ENCODE peak calls at places on chromosomes 3 and 15, in four cellular contexts. L, F, K and Z are unnamed samples.

GRCh38 chr3:25910997-25911396 is 121.1 kb downstream of the OXSM start:
- DNase-seq in L (peak), K (no peak), F (no peak), Z (peak)

GRCh38 chr3:49295489-49296058 is 18.5 kb upstream of the C3orf62 start:
- DNase-seq in K (no peak), L (peak), F (no peak), Z (peak)

GRCh38 chr15:67796728-67797127 is 28.6 kb upstream of the SKOR1 start:
- DNase-seq in L (no peak), K (no peak), F (no peak), Z (no peak)

GRCh38 chr3:188664795-188665194 is 507.0 kb upstream of the TPRG1 start:
- DNase-seq in K (no peak), F (no peak), L (peak), Z (peak)

GRCh38 chr15:92725171-92725570 is 69.6 kb upstream of the FAM174B start:
- DNase-seq in F (no peak), L (no peak), K (no peak), Z (peak)

GRCh38 chr3:76039431-76039830 is 254.1 kb upstream of the ZNF717 start:
- DNase-seq in L (no peak), K (no peak), F (no peak), Z (no peak)

GRCh38 chr3:155292133-155292532 is 1.4 kb downstream of the STRIT1 start:
- DNase-seq in F (no peak), L (no peak), K (no peak), Z (no peak)

GRCh38 chr3:10646531-10647335 is 141.3 kb upstream of the ATP2B2 start:
- DNase-seq in L (no peak), K (no peak), F (no peak), Z (no peak)

GRCh38 chr3:179227349-179227748 is 23.6 kb downstream of the KCNMB3 start:
- DNase-seq in L (peak), F (no peak), K (no peak), Z (no peak)

GRCh38 chr15:97691799-97692198 is 268.7 kb upstream of the ARRDC4 start:
- DNase-seq in L (no peak), K (no peak), F (no peak), Z (no peak)

GRCh38 chr3:69014022-69014580 is 617 bp upstream of the EOGT start:
- DNase-seq in L (no peak), K (no peak), F (no peak), Z (peak)

GRCh38 chr3:107676469-107677309 is 153.9 kb downstream of the BBX start:
- DNase-seq in K (no peak), L (peak), F (no peak), Z (peak)

GRCh38 chr15:64730151-64730550 is 45.2 kb downstream of the RBPMS2 start:
- DNase-seq in K (no peak), F (no peak), L (no peak), Z (no peak)

GRCh38 chr15:82750831-82751181 is 41.1 kb upstream of the AP3B2 start:
- DNase-seq in K (no peak), F (no peak), L (no peak), Z (peak)

GRCh38 chr3:127027811-127028548 is 45.1 kb downstream of the PLXNA1 start:
- DNase-seq in K (no peak), F (no peak), L (no peak), Z (no peak)

GRCh38 chr3:23325466-23326065 is 122.4 kb downstream of the UBE2E2 start:
- DNase-seq in F (no peak), L (no peak), K (no peak), Z (no peak)

GRCh38 chr3:188489639-188490405 is 335.9 kb downstream of the LPP start:
- DNase-seq in K (no peak), F (no peak), L (peak), Z (peak)

GRCh38 chr15:53808058-53808703 is 48.7 kb upstream of the WDR72 start:
- DNase-seq in F (no peak), L (peak), K (no peak), Z (peak)

GRCh38 chr3:111807826-111808225 is 51.2 kb upstream of the PHLDB2 start:
- DNase-seq in L (no peak), F (no peak), K (no peak), Z (no peak)

GRCh38 chr3:195106418-195106906 is 164.5 kb downstream of the XXYLT1 start:
- DNase-seq in K (peak), F (peak), L (peak), Z (peak)

GRCh38 chr3:25246921-25247320 is 181.1 kb upstream of the RARB start:
- DNase-seq in K (no peak), F (no peak), L (no peak), Z (no peak)

GRCh38 chr15:77466521-77466920 is 45.8 kb downstream of the HMG20A start:
- DNase-seq in F (no peak), L (no peak), K (no peak), Z (no peak)